ENCODE peak calls at places on chromosomes 5 and 9, in four cellular contexts. One of them, this sample, is unnamed.

GRCh38 chr5:5140051-5141010 is at the start of gene ADAMTS16:
- DNase-seq in IMR-90: no peak
- DNase-seq in H1: no peak
- DNase-seq in mesenchymal stem cell: no peak
- DNase-seq in this sample: no peak

GRCh38 chr9:79968533-79968932 is 396.8 kb downstream of the TLE4 start:
- DNase-seq in IMR-90: no peak
- DNase-seq in H1: no peak
- DNase-seq in mesenchymal stem cell: no peak
- DNase-seq in this sample: no peak

GRCh38 chr9:69946800-69947437 is 96.7 kb upstream of the MAMDC2 start:
- DNase-seq in IMR-90: peak; percentile 94
- DNase-seq in H1: no peak
- DNase-seq in mesenchymal stem cell: peak; percentile 96
- DNase-seq in this sample: peak; percentile 35

GRCh38 chr9:86135374-86135773 is 36.0 kb upstream of the GOLM1 start:
- DNase-seq in IMR-90: no peak
- DNase-seq in H1: no peak
- DNase-seq in mesenchymal stem cell: no peak
- DNase-seq in this sample: peak; percentile 13

GRCh38 chr5:170923910-170924620 is 62.2 kb downstream of the RANBP17 start:
- DNase-seq in IMR-90: no peak
- DNase-seq in H1: no peak
- DNase-seq in mesenchymal stem cell: no peak
- DNase-seq in this sample: peak; percentile 8

GRCh38 chr5:39219433-39219832 is at the start of gene FYB1:
- DNase-seq in IMR-90: no peak
- DNase-seq in H1: no peak
- DNase-seq in mesenchymal stem cell: no peak
- DNase-seq in this sample: peak; percentile 94

GRCh38 chr5:59615272-59615671 is 278.3 kb downstream of the PDE4D start:
- DNase-seq in IMR-90: no peak
- DNase-seq in H1: no peak
- DNase-seq in mesenchymal stem cell: no peak
- DNase-seq in this sample: no peak

GRCh38 chr9:134130503-134131375 is 5.1 kb upstream of the WDR5 start:
- DNase-seq in IMR-90: peak; percentile 11
- DNase-seq in H1: peak; percentile 62
- DNase-seq in mesenchymal stem cell: no peak
- DNase-seq in this sample: peak; percentile 74

GRCh38 chr5:92927291-92927778 is 653.7 kb downstream of the NR2F1-AS1 start:
- DNase-seq in IMR-90: no peak
- DNase-seq in H1: no peak
- DNase-seq in mesenchymal stem cell: no peak
- DNase-seq in this sample: peak; percentile 57

GRCh38 chr9:128340691-128341434 is 536 bp downstream of the SLC27A4 start:
- DNase-seq in IMR-90: no peak
- DNase-seq in H1: no peak
- DNase-seq in mesenchymal stem cell: no peak
- DNase-seq in this sample: no peak

GRCh38 chr5:141475625-141476131 is at the start of gene PCDHGC3:
- DNase-seq in IMR-90: peak; percentile 95
- DNase-seq in H1: no peak
- DNase-seq in mesenchymal stem cell: peak; percentile 95
- DNase-seq in this sample: peak; percentile 69

GRCh38 chr5:35822541-35822940 is 34.1 kb upstream of the IL7R start:
- DNase-seq in IMR-90: no peak
- DNase-seq in H1: no peak
- DNase-seq in mesenchymal stem cell: no peak
- DNase-seq in this sample: no peak

GRCh38 chr9:68912561-68912960 is 101.4 kb downstream of the PRKACG start:
- DNase-seq in IMR-90: no peak
- DNase-seq in H1: no peak
- DNase-seq in mesenchymal stem cell: no peak
- DNase-seq in this sample: no peak
- H3K23ac ChIP-seq in IMR-90: no peak overlapping the region
- H3K23ac ChIP-seq in H1: no peak overlapping the region
- H3K23ac ChIP-seq in mesenchymal stem cell: no peak overlapping the region
- H3K23ac ChIP-seq in this sample: no peak overlapping the region

DNA sequence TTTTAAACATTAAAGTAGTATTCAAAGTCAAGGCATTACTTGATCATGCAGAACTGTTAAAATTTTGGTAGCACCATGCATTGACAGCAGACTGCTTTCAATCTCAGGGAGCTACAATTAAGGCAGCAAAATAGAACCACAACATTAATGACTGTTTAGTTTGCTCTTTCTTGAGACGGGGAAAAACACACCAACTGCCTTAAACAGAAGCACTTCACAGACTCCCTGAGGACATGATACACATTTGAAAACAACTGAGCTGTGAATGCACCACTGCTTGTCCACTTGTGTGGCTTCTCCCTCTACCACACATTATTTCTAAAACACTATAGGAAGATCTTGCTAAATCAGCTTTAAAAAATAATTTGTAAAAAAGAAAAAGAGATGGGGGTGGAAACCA is 79.7 kb upstream of the MAST4 start:
- DNase-seq in IMR-90: no peak
- DNase-seq in H1: no peak
- DNase-seq in mesenchymal stem cell: no peak
- DNase-seq in this sample: no peak
- H4K8ac ChIP-seq in IMR-90: no peak overlapping the region
- H4K8ac ChIP-seq in H1: no peak overlapping the region
- H4K8ac ChIP-seq in mesenchymal stem cell: no peak overlapping the region
- H4K8ac ChIP-seq in this sample: no peak overlapping the region

GRCh38 chr9:93953492-93954435 is 1.4 kb downstream of the BARX1 start:
- DNase-seq in IMR-90: no peak
- DNase-seq in H1: no peak
- DNase-seq in mesenchymal stem cell: no peak
- DNase-seq in this sample: no peak
- H4K91ac ChIP-seq in IMR-90: no peak overlapping the region
- H4K91ac ChIP-seq in H1: peak overlapping the region; percentile 84
- H4K91ac ChIP-seq in mesenchymal stem cell: no peak overlapping the region
- H4K91ac ChIP-seq in this sample: no peak overlapping the region

GRCh38 chr5:132258102-132259060 is 885 bp downstream of the PDLIM4 start:
- DNase-seq in IMR-90: peak; percentile 61
- DNase-seq in H1: no peak
- DNase-seq in mesenchymal stem cell: peak; percentile 85
- DNase-seq in this sample: no peak
- H3K23ac ChIP-seq in IMR-90: peak overlapping the region; percentile 91
- H3K23ac ChIP-seq in H1: no peak overlapping the region
- H3K23ac ChIP-seq in mesenchymal stem cell: peak overlapping the region; percentile 78
- H3K23ac ChIP-seq in this sample: no peak overlapping the region

GRCh38 chr5:173753307-173754168 is 134.6 kb upstream of the CPEB4 start:
- DNase-seq in IMR-90: peak; percentile 72
- DNase-seq in H1: peak; percentile 25
- DNase-seq in mesenchymal stem cell: peak; percentile 71
- DNase-seq in this sample: peak; percentile 90
- H4K8ac ChIP-seq in IMR-90: peak overlapping the region; percentile 66
- H4K8ac ChIP-seq in H1: no peak overlapping the region
- H4K8ac ChIP-seq in mesenchymal stem cell: peak overlapping the region; percentile 56
- H4K8ac ChIP-seq in this sample: peak overlapping the region; percentile 58

GRCh38 chr5:135135530-135136201 is 101.6 kb upstream of the PITX1 start:
- DNase-seq in IMR-90: peak; percentile 79
- DNase-seq in H1: no peak
- DNase-seq in mesenchymal stem cell: peak; percentile 30
- DNase-seq in this sample: no peak
- H4K91ac ChIP-seq in IMR-90: peak overlapping the region; percentile 94
- H4K91ac ChIP-seq in H1: no peak overlapping the region
- H4K91ac ChIP-seq in mesenchymal stem cell: peak overlapping the region; percentile 5
- H4K91ac ChIP-seq in this sample: no peak overlapping the region

GRCh38 chr9:87662808-87663528 is 63.0 kb upstream of the CTSL start:
- DNase-seq in IMR-90: peak; percentile 44
- DNase-seq in H1: peak; percentile 81
- DNase-seq in mesenchymal stem cell: peak; percentile 62
- DNase-seq in this sample: peak; percentile 39
- H3K23ac ChIP-seq in IMR-90: no peak overlapping the region
- H3K23ac ChIP-seq in H1: no peak overlapping the region
- H3K23ac ChIP-seq in mesenchymal stem cell: no peak overlapping the region
- H3K23ac ChIP-seq in this sample: no peak overlapping the region

GRCh38 chr9:129954868-129955550 is 88.0 kb downstream of the FNBP1 start:
- DNase-seq in IMR-90: peak; percentile 33
- DNase-seq in H1: no peak
- DNase-seq in mesenchymal stem cell: peak; percentile 58
- DNase-seq in this sample: no peak
- H4K8ac ChIP-seq in IMR-90: peak overlapping the region; percentile 56
- H4K8ac ChIP-seq in H1: no peak overlapping the region
- H4K8ac ChIP-seq in mesenchymal stem cell: no peak overlapping the region
- H4K8ac ChIP-seq in this sample: no peak overlapping the region

This sample was measured in trophoblast cell.